ENCODE peak calls at places on chromosomes 16 and 17, in nine cellular contexts. V is GM13977; N is Right ventricle myocardium superior; W is esophagus muscularis mucosa; G is activated T-cell treated with anti-CD3 and anti-CD28 coated beads, Interleukin-2, amount 50 U/mL, for 72 hours; K is heart right ventricle; Y is renal cortical epithelial cell; M is hippocampal formation; U is Calu3. H is an unnamed sample.

GRCh38 chr16:71788578-71788977 is 20.1 kb downstream of the AP1G1 start:
- DNase-seq in G (no peak), U (no peak), M (no peak), V (no peak), W (no peak), Y (no peak), K (no peak), N (no peak), H (no peak)

GRCh38 chr17:491086-492014 is 138.7 kb upstream of the RPH3AL start:
- DNase-seq in W (no peak), G (peak; percentile 17), V (peak; percentile 58), Y (no peak), M (no peak), K (peak; percentile 43), U (peak; percentile 12), N (peak; percentile 80), H (peak; percentile 92)

GRCh38 chr17:18267927-18268711 is 7.7 kb downstream of the MIEF2 start:
- DNase-seq in W (no peak), N (no peak), K (no peak), U (no peak), G (no peak), V (no peak), M (no peak), Y (peak; percentile 70), H (no peak)

GRCh38 chr17:49028271-49028670 is 31.1 kb downstream of the IGF2BP1 start:
- DNase-seq in W (no peak), G (no peak), Y (no peak), M (no peak), U (no peak), K (no peak), V (no peak), N (no peak), H (no peak)

GRCh38 chr16:17836868-17837602 is 366.3 kb upstream of the XYLT1 start:
- DNase-seq in V (no peak), U (no peak), G (peak; percentile 2), N (no peak), K (no peak), Y (no peak), W (no peak), M (no peak), H (no peak)

GRCh38 chr16:17578921-17579876 is 108.4 kb upstream of the XYLT1 start:
- DNase-seq in K (peak; percentile 58), Y (peak; percentile 1), M (peak; percentile 24), N (no peak), W (no peak), U (peak; percentile 82), V (peak; percentile 54), G (peak; percentile 73), H (no peak)

GRCh38 chr16:9787717-9788116 is 394.5 kb downstream of the GRIN2A start:
- DNase-seq in N (no peak), M (no peak), K (peak; percentile 9), G (no peak), U (no peak), V (no peak), W (no peak), Y (no peak), H (no peak)

GRCh38 chr17:33452797-33453196 is 159.7 kb upstream of the ASIC2 start:
- DNase-seq in Y (peak; percentile 27), G (no peak), M (no peak), U (no peak), K (no peak), V (no peak), W (no peak), N (no peak), H (no peak)

GRCh38 chr17:58309918-58310259 is 18.7 kb downstream of the TSPOAP1 start:
- DNase-seq in U (no peak), G (no peak), Y (no peak), W (peak; percentile 79), K (no peak), N (no peak), V (no peak), M (no peak), H (no peak)

GRCh38 chr16:31696968-31697743 is 169.5 kb downstream of the AHSP start:
- DNase-seq in U (no peak), V (no peak), W (peak; percentile 64), M (no peak), Y (peak; percentile 61), N (no peak), K (no peak), G (no peak), H (no peak)

GRCh38 chr17:2214887-2215615 is 88.5 kb downstream of the SMG6 start:
- DNase-seq in N (peak; percentile 83), U (no peak), G (no peak), V (no peak), K (peak; percentile 82), Y (no peak), W (no peak), M (no peak), H (no peak)

GRCh38 chr16:50821586-50821985 is 79.7 kb downstream of the CYLD start:
- DNase-seq in N (no peak), M (no peak), W (no peak), K (no peak), Y (no peak), U (peak; percentile 58), G (no peak), V (no peak), H (no peak)

GRCh38 chr17:18318771-18319450 is 3.8 kb downstream of the SMCR8 start:
- DNase-seq in Y (no peak), N (no peak), M (no peak), G (no peak), W (no peak), U (no peak), V (no peak), K (no peak), H (peak; percentile 63)

GRCh38 chr17:48546924-48547838 is 2.3 kb upstream of the HOXB2 start:
- DNase-seq in V (no peak), K (no peak), N (no peak), W (no peak), Y (peak; percentile 58), G (no peak), M (no peak), U (no peak), H (no peak)

GRCh38 chr17:81484195-81484979 is 28.2 kb downstream of the ACTG1 start:
- DNase-seq in N (peak; percentile 93), Y (peak; percentile 44), U (peak; percentile 93), G (peak; percentile 95), K (peak; percentile 88), M (peak; percentile 80), W (peak; percentile 93), V (peak; percentile 92), H (peak; percentile 98)

GRCh38 chr17:72580321-72581127 is 459.7 kb downstream of the SOX9 start:
- DNase-seq in M (peak; percentile 22), N (no peak), W (no peak), V (no peak), U (no peak), G (no peak), Y (peak; percentile 66), K (no peak), H (peak; percentile 1)